ENCODE peak calls at places on chromosomes 6 and 20, in eight cellular contexts. One of them, this sample, is unnamed.

GRCh38 chr6:23446394-23447001 is 679.5 kb upstream of the NRSN1 start:
- ATAC-seq in upper lobe of left lung: no peak
- ATAC-seq in lung: no peak
- ATAC-seq in central memory CD8-positive, alpha-beta T cell: no peak
- ATAC-seq in activated CD8-positive, alpha-beta T cell treated with anti-CD3 and anti-CD28 coated beads, Interleukin-2, amount 10 ng/mL, durations not matched to agents 7 days and 5 days: no peak
- ATAC-seq in left colon: no peak
- ATAC-seq in aorta: no peak
- ATAC-seq in left lung: peak; percentile 69
- ATAC-seq in this sample: no peak

GRCh38 chr6:117200067-117200466 is 65.3 kb upstream of the VGLL2 start:
- ATAC-seq in upper lobe of left lung: no peak
- ATAC-seq in lung: no peak
- ATAC-seq in central memory CD8-positive, alpha-beta T cell: no peak
- ATAC-seq in activated CD8-positive, alpha-beta T cell treated with anti-CD3 and anti-CD28 coated beads, Interleukin-2, amount 10 ng/mL, durations not matched to agents 7 days and 5 days: no peak
- ATAC-seq in left colon: no peak
- ATAC-seq in aorta: no peak
- ATAC-seq in left lung: no peak
- ATAC-seq in this sample: no peak

GRCh38 chr20:50327666-50328065 is 137.0 kb downstream of the CEBPB start:
- ATAC-seq in upper lobe of left lung: no peak
- ATAC-seq in lung: no peak
- ATAC-seq in central memory CD8-positive, alpha-beta T cell: no peak
- ATAC-seq in activated CD8-positive, alpha-beta T cell treated with anti-CD3 and anti-CD28 coated beads, Interleukin-2, amount 10 ng/mL, durations not matched to agents 7 days and 5 days: no peak
- ATAC-seq in left colon: no peak
- ATAC-seq in aorta: no peak
- ATAC-seq in left lung: no peak
- ATAC-seq in this sample: no peak

GRCh38 chr20:59253325-59253724 is 47.1 kb upstream of the EDN3 start:
- ATAC-seq in upper lobe of left lung: no peak
- ATAC-seq in lung: no peak
- ATAC-seq in central memory CD8-positive, alpha-beta T cell: peak; percentile 75
- ATAC-seq in activated CD8-positive, alpha-beta T cell treated with anti-CD3 and anti-CD28 coated beads, Interleukin-2, amount 10 ng/mL, durations not matched to agents 7 days and 5 days: peak; percentile 56
- ATAC-seq in left colon: no peak
- ATAC-seq in aorta: no peak
- ATAC-seq in left lung: no peak
- ATAC-seq in this sample: no peak

GRCh38 chr20:39778847-39779641 is 816.9 kb downstream of the DHX35 start:
- ATAC-seq in upper lobe of left lung: no peak
- ATAC-seq in lung: no peak
- ATAC-seq in central memory CD8-positive, alpha-beta T cell: no peak
- ATAC-seq in activated CD8-positive, alpha-beta T cell treated with anti-CD3 and anti-CD28 coated beads, Interleukin-2, amount 10 ng/mL, durations not matched to agents 7 days and 5 days: no peak
- ATAC-seq in left colon: no peak
- ATAC-seq in aorta: no peak
- ATAC-seq in left lung: peak; percentile 33
- ATAC-seq in this sample: no peak

GRCh38 chr20:3815703-3816315 is 4.5 kb upstream of the AP5S1 start:
- ATAC-seq in upper lobe of left lung: no peak
- ATAC-seq in lung: no peak
- ATAC-seq in central memory CD8-positive, alpha-beta T cell: peak; percentile 7
- ATAC-seq in activated CD8-positive, alpha-beta T cell treated with anti-CD3 and anti-CD28 coated beads, Interleukin-2, amount 10 ng/mL, durations not matched to agents 7 days and 5 days: peak; percentile 20
- ATAC-seq in left colon: no peak
- ATAC-seq in aorta: no peak
- ATAC-seq in left lung: no peak
- ATAC-seq in this sample: no peak

GRCh38 chr20:835220-836045 is 1.9 kb downstream of the FAM110A start:
- ATAC-seq in upper lobe of left lung: no peak
- ATAC-seq in lung: no peak
- ATAC-seq in central memory CD8-positive, alpha-beta T cell: no peak
- ATAC-seq in activated CD8-positive, alpha-beta T cell treated with anti-CD3 and anti-CD28 coated beads, Interleukin-2, amount 10 ng/mL, durations not matched to agents 7 days and 5 days: no peak
- ATAC-seq in left colon: no peak
- ATAC-seq in aorta: no peak
- ATAC-seq in left lung: no peak
- ATAC-seq in this sample: no peak

GRCh38 chr6:88785478-88785877 is 177.9 kb downstream of the RNGTT start:
- ATAC-seq in upper lobe of left lung: no peak
- ATAC-seq in lung: no peak
- ATAC-seq in central memory CD8-positive, alpha-beta T cell: no peak
- ATAC-seq in activated CD8-positive, alpha-beta T cell treated with anti-CD3 and anti-CD28 coated beads, Interleukin-2, amount 10 ng/mL, durations not matched to agents 7 days and 5 days: no peak
- ATAC-seq in left colon: no peak
- ATAC-seq in aorta: no peak
- ATAC-seq in left lung: no peak
- ATAC-seq in this sample: no peak

GRCh38 chr6:93745306-93745705 is 325.9 kb upstream of the EPHA7 start:
- ATAC-seq in upper lobe of left lung: no peak
- ATAC-seq in lung: no peak
- ATAC-seq in central memory CD8-positive, alpha-beta T cell: no peak
- ATAC-seq in activated CD8-positive, alpha-beta T cell treated with anti-CD3 and anti-CD28 coated beads, Interleukin-2, amount 10 ng/mL, durations not matched to agents 7 days and 5 days: no peak
- ATAC-seq in left colon: no peak
- ATAC-seq in aorta: no peak
- ATAC-seq in left lung: no peak
- ATAC-seq in this sample: no peak

GRCh38 chr20:19858972-19859371 is 100.9 kb downstream of the RIN2 start:
- ATAC-seq in upper lobe of left lung: no peak
- ATAC-seq in lung: no peak
- ATAC-seq in central memory CD8-positive, alpha-beta T cell: no peak
- ATAC-seq in activated CD8-positive, alpha-beta T cell treated with anti-CD3 and anti-CD28 coated beads, Interleukin-2, amount 10 ng/mL, durations not matched to agents 7 days and 5 days: no peak
- ATAC-seq in left colon: no peak
- ATAC-seq in aorta: no peak
- ATAC-seq in left lung: no peak
- ATAC-seq in this sample: peak; percentile 66

GRCh38 chr6:160464744-160465143 is 116.6 kb downstream of the SLC22A3 start:
- ATAC-seq in upper lobe of left lung: no peak
- ATAC-seq in lung: no peak
- ATAC-seq in central memory CD8-positive, alpha-beta T cell: no peak
- ATAC-seq in activated CD8-positive, alpha-beta T cell treated with anti-CD3 and anti-CD28 coated beads, Interleukin-2, amount 10 ng/mL, durations not matched to agents 7 days and 5 days: no peak
- ATAC-seq in left colon: no peak
- ATAC-seq in aorta: no peak
- ATAC-seq in left lung: no peak
- ATAC-seq in this sample: no peak

GRCh38 chr6:14922306-14922705 is 323.6 kb upstream of the JARID2 start:
- ATAC-seq in upper lobe of left lung: peak; percentile 50
- ATAC-seq in lung: peak; percentile 30
- ATAC-seq in central memory CD8-positive, alpha-beta T cell: no peak
- ATAC-seq in activated CD8-positive, alpha-beta T cell treated with anti-CD3 and anti-CD28 coated beads, Interleukin-2, amount 10 ng/mL, durations not matched to agents 7 days and 5 days: no peak
- ATAC-seq in left colon: no peak
- ATAC-seq in aorta: peak; percentile 30
- ATAC-seq in left lung: peak; percentile 49
- ATAC-seq in this sample: peak; percentile 20

GRCh38 chr6:106102034-106102433 is 15.9 kb downstream of the PRDM1 start:
- ATAC-seq in upper lobe of left lung: no peak
- ATAC-seq in lung: no peak
- ATAC-seq in central memory CD8-positive, alpha-beta T cell: no peak
- ATAC-seq in activated CD8-positive, alpha-beta T cell treated with anti-CD3 and anti-CD28 coated beads, Interleukin-2, amount 10 ng/mL, durations not matched to agents 7 days and 5 days: no peak
- ATAC-seq in left colon: no peak
- ATAC-seq in aorta: no peak
- ATAC-seq in left lung: no peak
- ATAC-seq in this sample: no peak

GRCh38 chr6:23510778-23511510 is 615.1 kb upstream of the NRSN1 start:
- ATAC-seq in upper lobe of left lung: no peak
- ATAC-seq in lung: no peak
- ATAC-seq in central memory CD8-positive, alpha-beta T cell: no peak
- ATAC-seq in activated CD8-positive, alpha-beta T cell treated with anti-CD3 and anti-CD28 coated beads, Interleukin-2, amount 10 ng/mL, durations not matched to agents 7 days and 5 days: no peak
- ATAC-seq in left colon: no peak
- ATAC-seq in aorta: no peak
- ATAC-seq in left lung: no peak
- ATAC-seq in this sample: no peak

GRCh38 chr6:90502866-90503407 is 83.9 kb downstream of the MAP3K7 start:
- ATAC-seq in upper lobe of left lung: no peak
- ATAC-seq in lung: no peak
- ATAC-seq in central memory CD8-positive, alpha-beta T cell: no peak
- ATAC-seq in activated CD8-positive, alpha-beta T cell treated with anti-CD3 and anti-CD28 coated beads, Interleukin-2, amount 10 ng/mL, durations not matched to agents 7 days and 5 days: no peak
- ATAC-seq in left colon: peak; percentile 98
- ATAC-seq in aorta: no peak
- ATAC-seq in left lung: no peak
- ATAC-seq in this sample: no peak

GRCh38 chr6:33200234-33201146 is at the start of the genes RXRB and SLC39A7:
- ATAC-seq in upper lobe of left lung: peak; percentile 93
- ATAC-seq in lung: peak; percentile 86
- ATAC-seq in central memory CD8-positive, alpha-beta T cell: peak; percentile 80
- ATAC-seq in activated CD8-positive, alpha-beta T cell treated with anti-CD3 and anti-CD28 coated beads, Interleukin-2, amount 10 ng/mL, durations not matched to agents 7 days and 5 days: peak; percentile 73
- ATAC-seq in left colon: peak; percentile 77
- ATAC-seq in aorta: peak; percentile 94
- ATAC-seq in left lung: peak; percentile 84
- ATAC-seq in this sample: peak; percentile 91

GRCh38 chr20:19824861-19825260 is 66.8 kb downstream of the RIN2 start:
- ATAC-seq in upper lobe of left lung: no peak
- ATAC-seq in lung: no peak
- ATAC-seq in central memory CD8-positive, alpha-beta T cell: no peak
- ATAC-seq in activated CD8-positive, alpha-beta T cell treated with anti-CD3 and anti-CD28 coated beads, Interleukin-2, amount 10 ng/mL, durations not matched to agents 7 days and 5 days: no peak
- ATAC-seq in left colon: no peak
- ATAC-seq in aorta: no peak
- ATAC-seq in left lung: no peak
- ATAC-seq in this sample: no peak

GRCh38 chr6:36414481-36414880 is 27.0 kb upstream of the ETV7 start:
- ATAC-seq in upper lobe of left lung: no peak
- ATAC-seq in lung: no peak
- ATAC-seq in central memory CD8-positive, alpha-beta T cell: no peak
- ATAC-seq in activated CD8-positive, alpha-beta T cell treated with anti-CD3 and anti-CD28 coated beads, Interleukin-2, amount 10 ng/mL, durations not matched to agents 7 days and 5 days: no peak
- ATAC-seq in left colon: peak; percentile 50
- ATAC-seq in aorta: no peak
- ATAC-seq in left lung: no peak
- ATAC-seq in this sample: no peak

GRCh38 chr6:106188104-106188794 is 102.1 kb downstream of the PRDM1 start:
- ATAC-seq in upper lobe of left lung: no peak
- ATAC-seq in lung: no peak
- ATAC-seq in central memory CD8-positive, alpha-beta T cell: no peak
- ATAC-seq in activated CD8-positive, alpha-beta T cell treated with anti-CD3 and anti-CD28 coated beads, Interleukin-2, amount 10 ng/mL, durations not matched to agents 7 days and 5 days: peak; percentile 49
- ATAC-seq in left colon: peak; percentile 8
- ATAC-seq in aorta: no peak
- ATAC-seq in left lung: no peak
- ATAC-seq in this sample: no peak

GRCh38 chr6:140544431-140544830 is 1170.0 kb upstream of the CITED2 start:
- ATAC-seq in upper lobe of left lung: no peak
- ATAC-seq in lung: no peak
- ATAC-seq in central memory CD8-positive, alpha-beta T cell: no peak
- ATAC-seq in activated CD8-positive, alpha-beta T cell treated with anti-CD3 and anti-CD28 coated beads, Interleukin-2, amount 10 ng/mL, durations not matched to agents 7 days and 5 days: no peak
- ATAC-seq in left colon: no peak
- ATAC-seq in aorta: no peak
- ATAC-seq in left lung: no peak
- ATAC-seq in this sample: no peak

GRCh38 chr6:156402227-156402626 is 375.0 kb upstream of the ARID1B start:
- ATAC-seq in upper lobe of left lung: no peak
- ATAC-seq in lung: no peak
- ATAC-seq in central memory CD8-positive, alpha-beta T cell: no peak
- ATAC-seq in activated CD8-positive, alpha-beta T cell treated with anti-CD3 and anti-CD28 coated beads, Interleukin-2, amount 10 ng/mL, durations not matched to agents 7 days and 5 days: no peak
- ATAC-seq in left colon: no peak
- ATAC-seq in aorta: no peak
- ATAC-seq in left lung: no peak
- ATAC-seq in this sample: no peak

GRCh38 chr6:109243863-109244825 is 138.1 kb downstream of the CD164 start:
- ATAC-seq in upper lobe of left lung: no peak
- ATAC-seq in lung: no peak
- ATAC-seq in central memory CD8-positive, alpha-beta T cell: no peak
- ATAC-seq in activated CD8-positive, alpha-beta T cell treated with anti-CD3 and anti-CD28 coated beads, Interleukin-2, amount 10 ng/mL, durations not matched to agents 7 days and 5 days: peak; percentile 65
- ATAC-seq in left colon: no peak
- ATAC-seq in aorta: no peak
- ATAC-seq in left lung: no peak
- ATAC-seq in this sample: no peak

GRCh38 chr6:116017546-116018276 is 43.0 kb downstream of the FRK start:
- ATAC-seq in upper lobe of left lung: no peak
- ATAC-seq in lung: no peak
- ATAC-seq in central memory CD8-positive, alpha-beta T cell: no peak
- ATAC-seq in activated CD8-positive, alpha-beta T cell treated with anti-CD3 and anti-CD28 coated beads, Interleukin-2, amount 10 ng/mL, durations not matched to agents 7 days and 5 days: no peak
- ATAC-seq in left colon: peak; percentile 21
- ATAC-seq in aorta: peak; percentile 41
- ATAC-seq in left lung: peak; percentile 42
- ATAC-seq in this sample: peak; percentile 13

GRCh38 chr20:54199721-54200176 is 8.1 kb upstream of the PFDN4 start:
- ATAC-seq in upper lobe of left lung: peak; percentile 74
- ATAC-seq in lung: peak; percentile 81
- ATAC-seq in central memory CD8-positive, alpha-beta T cell: no peak
- ATAC-seq in activated CD8-positive, alpha-beta T cell treated with anti-CD3 and anti-CD28 coated beads, Interleukin-2, amount 10 ng/mL, durations not matched to agents 7 days and 5 days: peak; percentile 55
- ATAC-seq in left colon: peak; percentile 39
- ATAC-seq in aorta: peak; percentile 82
- ATAC-seq in left lung: peak; percentile 91
- ATAC-seq in this sample: peak; percentile 57

GRCh38 chr6:71466362-71466761 is 177.8 kb downstream of the OGFRL1 start:
- ATAC-seq in upper lobe of left lung: no peak
- ATAC-seq in lung: no peak
- ATAC-seq in central memory CD8-positive, alpha-beta T cell: no peak
- ATAC-seq in activated CD8-positive, alpha-beta T cell treated with anti-CD3 and anti-CD28 coated beads, Interleukin-2, amount 10 ng/mL, durations not matched to agents 7 days and 5 days: no peak
- ATAC-seq in left colon: no peak
- ATAC-seq in aorta: no peak
- ATAC-seq in left lung: peak; percentile 51
- ATAC-seq in this sample: no peak

GRCh38 chr6:77106992-77107391 is 356.3 kb downstream of the HTR1B start:
- ATAC-seq in upper lobe of left lung: no peak
- ATAC-seq in lung: no peak
- ATAC-seq in central memory CD8-positive, alpha-beta T cell: no peak
- ATAC-seq in activated CD8-positive, alpha-beta T cell treated with anti-CD3 and anti-CD28 coated beads, Interleukin-2, amount 10 ng/mL, durations not matched to agents 7 days and 5 days: no peak
- ATAC-seq in left colon: no peak
- ATAC-seq in aorta: no peak
- ATAC-seq in left lung: no peak
- ATAC-seq in this sample: no peak

GRCh38 chr6:119205911-119206617 is 127.6 kb upstream of the FAM184A start:
- ATAC-seq in upper lobe of left lung: no peak
- ATAC-seq in lung: no peak
- ATAC-seq in central memory CD8-positive, alpha-beta T cell: no peak
- ATAC-seq in activated CD8-positive, alpha-beta T cell treated with anti-CD3 and anti-CD28 coated beads, Interleukin-2, amount 10 ng/mL, durations not matched to agents 7 days and 5 days: no peak
- ATAC-seq in left colon: no peak
- ATAC-seq in aorta: no peak
- ATAC-seq in left lung: no peak
- ATAC-seq in this sample: no peak